ENCODE peak calls at places on chromosomes 7 and 10, in five cellular contexts. One of them, this sample, is unnamed.

GRCh38 chr10:84075226-84076046 is 63.9 kb upstream of the GHITM start:
- DNase-seq in right lobe of liver: no peak
- DNase-seq in HuH-7.5: no peak
- DNase-seq in activated CD8-positive, alpha-beta memory T cell treated with anti-CD3 and anti-CD28 coated beads for 4 hours: no peak
- DNase-seq in activated T-cell treated with anti-CD3 and anti-CD28 coated beads, Interleukin-2, amount 50 U/mL, for 4 hours: no peak
- DNase-seq in this sample: no peak

GRCh38 chr7:72441791-72442190 is 29.7 kb upstream of the CALN1 start:
- DNase-seq in right lobe of liver: no peak
- DNase-seq in HuH-7.5: no peak
- DNase-seq in activated CD8-positive, alpha-beta memory T cell treated with anti-CD3 and anti-CD28 coated beads for 4 hours: no peak
- DNase-seq in activated T-cell treated with anti-CD3 and anti-CD28 coated beads, Interleukin-2, amount 50 U/mL, for 4 hours: no peak
- DNase-seq in this sample: no peak

GRCh38 chr10:33478675-33479125 is 144.2 kb upstream of the NRP1 start:
- DNase-seq in right lobe of liver: no peak
- DNase-seq in HuH-7.5: peak
- DNase-seq in activated CD8-positive, alpha-beta memory T cell treated with anti-CD3 and anti-CD28 coated beads for 4 hours: no peak
- DNase-seq in activated T-cell treated with anti-CD3 and anti-CD28 coated beads, Interleukin-2, amount 50 U/mL, for 4 hours: no peak
- DNase-seq in this sample: no peak

GRCh38 chr7:47042669-47043068 is 539.2 kb downstream of the TNS3 start:
- DNase-seq in right lobe of liver: no peak
- DNase-seq in HuH-7.5: no peak
- DNase-seq in activated CD8-positive, alpha-beta memory T cell treated with anti-CD3 and anti-CD28 coated beads for 4 hours: no peak
- DNase-seq in activated T-cell treated with anti-CD3 and anti-CD28 coated beads, Interleukin-2, amount 50 U/mL, for 4 hours: no peak
- DNase-seq in this sample: no peak

GRCh38 chr10:32692174-32692573 is 246.2 kb downstream of the CCDC7 start:
- DNase-seq in right lobe of liver: no peak
- DNase-seq in HuH-7.5: no peak
- DNase-seq in activated CD8-positive, alpha-beta memory T cell treated with anti-CD3 and anti-CD28 coated beads for 4 hours: no peak
- DNase-seq in activated T-cell treated with anti-CD3 and anti-CD28 coated beads, Interleukin-2, amount 50 U/mL, for 4 hours: no peak
- DNase-seq in this sample: no peak

GRCh38 chr7:108104324-108104723 is 25.8 kb downstream of the LAMB4 start:
- DNase-seq in right lobe of liver: no peak
- DNase-seq in HuH-7.5: no peak
- DNase-seq in activated CD8-positive, alpha-beta memory T cell treated with anti-CD3 and anti-CD28 coated beads for 4 hours: no peak
- DNase-seq in activated T-cell treated with anti-CD3 and anti-CD28 coated beads, Interleukin-2, amount 50 U/mL, for 4 hours: no peak
- DNase-seq in this sample: no peak

GRCh38 chr10:79059859-79060379 is 8.8 kb upstream of the ZMIZ1 start:
- DNase-seq in right lobe of liver: peak
- DNase-seq in HuH-7.5: no peak
- DNase-seq in activated CD8-positive, alpha-beta memory T cell treated with anti-CD3 and anti-CD28 coated beads for 4 hours: no peak
- DNase-seq in activated T-cell treated with anti-CD3 and anti-CD28 coated beads, Interleukin-2, amount 50 U/mL, for 4 hours: no peak
- DNase-seq in this sample: no peak

GRCh38 chr7:70479153-70480021 is 652.6 kb upstream of the GALNT17 start:
- DNase-seq in right lobe of liver: no peak
- DNase-seq in HuH-7.5: no peak
- DNase-seq in activated CD8-positive, alpha-beta memory T cell treated with anti-CD3 and anti-CD28 coated beads for 4 hours: no peak
- DNase-seq in activated T-cell treated with anti-CD3 and anti-CD28 coated beads, Interleukin-2, amount 50 U/mL, for 4 hours: no peak
- DNase-seq in this sample: no peak

GRCh38 chr7:100585511-100586265 is at the start of gene LRCH4:
- DNase-seq in right lobe of liver: peak
- DNase-seq in HuH-7.5: peak
- DNase-seq in activated CD8-positive, alpha-beta memory T cell treated with anti-CD3 and anti-CD28 coated beads for 4 hours: no peak
- DNase-seq in activated T-cell treated with anti-CD3 and anti-CD28 coated beads, Interleukin-2, amount 50 U/mL, for 4 hours: peak
- DNase-seq in this sample: peak

GRCh38 chr7:4962872-4963775 is 4.1 kb upstream of the MMD2 start:
- DNase-seq in right lobe of liver: no peak
- DNase-seq in HuH-7.5: no peak
- DNase-seq in activated CD8-positive, alpha-beta memory T cell treated with anti-CD3 and anti-CD28 coated beads for 4 hours: no peak
- DNase-seq in activated T-cell treated with anti-CD3 and anti-CD28 coated beads, Interleukin-2, amount 50 U/mL, for 4 hours: no peak
- DNase-seq in this sample: no peak

GRCh38 chr7:67251986-67252558 is 255.4 kb downstream of the TYW1 start:
- DNase-seq in right lobe of liver: no peak
- DNase-seq in HuH-7.5: no peak
- DNase-seq in activated CD8-positive, alpha-beta memory T cell treated with anti-CD3 and anti-CD28 coated beads for 4 hours: no peak
- DNase-seq in activated T-cell treated with anti-CD3 and anti-CD28 coated beads, Interleukin-2, amount 50 U/mL, for 4 hours: no peak
- DNase-seq in this sample: no peak

GRCh38 chr7:112079671-112080070 is 126.5 kb downstream of the DOCK4 start:
- DNase-seq in right lobe of liver: no peak
- DNase-seq in HuH-7.5: no peak
- DNase-seq in activated CD8-positive, alpha-beta memory T cell treated with anti-CD3 and anti-CD28 coated beads for 4 hours: no peak
- DNase-seq in activated T-cell treated with anti-CD3 and anti-CD28 coated beads, Interleukin-2, amount 50 U/mL, for 4 hours: no peak
- DNase-seq in this sample: no peak

GRCh38 chr10:58993480-58994221 is 182.8 kb upstream of the PHYHIPL start:
- DNase-seq in right lobe of liver: no peak
- DNase-seq in HuH-7.5: no peak
- DNase-seq in activated CD8-positive, alpha-beta memory T cell treated with anti-CD3 and anti-CD28 coated beads for 4 hours: no peak
- DNase-seq in activated T-cell treated with anti-CD3 and anti-CD28 coated beads, Interleukin-2, amount 50 U/mL, for 4 hours: no peak
- DNase-seq in this sample: no peak

GRCh38 chr10:65291276-65291675 is 1634.6 kb upstream of the LRRTM3 start:
- DNase-seq in right lobe of liver: no peak
- DNase-seq in HuH-7.5: no peak
- DNase-seq in activated CD8-positive, alpha-beta memory T cell treated with anti-CD3 and anti-CD28 coated beads for 4 hours: no peak
- DNase-seq in activated T-cell treated with anti-CD3 and anti-CD28 coated beads, Interleukin-2, amount 50 U/mL, for 4 hours: no peak
- DNase-seq in this sample: no peak

GRCh38 chr7:5597772-5598171 is 174.1 kb upstream of the TNRC18 start:
- DNase-seq in right lobe of liver: no peak
- DNase-seq in HuH-7.5: no peak
- DNase-seq in activated CD8-positive, alpha-beta memory T cell treated with anti-CD3 and anti-CD28 coated beads for 4 hours: no peak
- DNase-seq in activated T-cell treated with anti-CD3 and anti-CD28 coated beads, Interleukin-2, amount 50 U/mL, for 4 hours: no peak
- DNase-seq in this sample: no peak

GRCh38 chr7:17233643-17234397 is 64.6 kb upstream of the AHR start:
- DNase-seq in right lobe of liver: no peak
- DNase-seq in HuH-7.5: no peak
- DNase-seq in activated CD8-positive, alpha-beta memory T cell treated with anti-CD3 and anti-CD28 coated beads for 4 hours: peak
- DNase-seq in activated T-cell treated with anti-CD3 and anti-CD28 coated beads, Interleukin-2, amount 50 U/mL, for 4 hours: peak
- DNase-seq in this sample: peak

GRCh38 chr10:131946880-131947279 is 34.8 kb downstream of the BNIP3 start:
- DNase-seq in right lobe of liver: peak
- DNase-seq in HuH-7.5: no peak
- DNase-seq in activated CD8-positive, alpha-beta memory T cell treated with anti-CD3 and anti-CD28 coated beads for 4 hours: no peak
- DNase-seq in activated T-cell treated with anti-CD3 and anti-CD28 coated beads, Interleukin-2, amount 50 U/mL, for 4 hours: no peak
- DNase-seq in this sample: no peak

GRCh38 chr7:147567043-147567442 is 1023.5 kb upstream of the C7orf33 start:
- DNase-seq in right lobe of liver: no peak
- DNase-seq in HuH-7.5: no peak
- DNase-seq in activated CD8-positive, alpha-beta memory T cell treated with anti-CD3 and anti-CD28 coated beads for 4 hours: no peak
- DNase-seq in activated T-cell treated with anti-CD3 and anti-CD28 coated beads, Interleukin-2, amount 50 U/mL, for 4 hours: no peak
- DNase-seq in this sample: no peak

GRCh38 chr7:83528925-83529423 is 120.0 kb downstream of the SEMA3E start:
- DNase-seq in right lobe of liver: no peak
- DNase-seq in HuH-7.5: no peak
- DNase-seq in activated CD8-positive, alpha-beta memory T cell treated with anti-CD3 and anti-CD28 coated beads for 4 hours: no peak
- DNase-seq in activated T-cell treated with anti-CD3 and anti-CD28 coated beads, Interleukin-2, amount 50 U/mL, for 4 hours: no peak
- DNase-seq in this sample: no peak

GRCh38 chr7:120743128-120743527 is 114.8 kb downstream of the TSPAN12 start:
- DNase-seq in right lobe of liver: no peak
- DNase-seq in HuH-7.5: no peak
- DNase-seq in activated CD8-positive, alpha-beta memory T cell treated with anti-CD3 and anti-CD28 coated beads for 4 hours: no peak
- DNase-seq in activated T-cell treated with anti-CD3 and anti-CD28 coated beads, Interleukin-2, amount 50 U/mL, for 4 hours: no peak
- DNase-seq in this sample: no peak

GRCh38 chr7:66957595-66958290 is 36.7 kb downstream of the TMEM248 start:
- DNase-seq in right lobe of liver: no peak
- DNase-seq in HuH-7.5: no peak
- DNase-seq in activated CD8-positive, alpha-beta memory T cell treated with anti-CD3 and anti-CD28 coated beads for 4 hours: no peak
- DNase-seq in activated T-cell treated with anti-CD3 and anti-CD28 coated beads, Interleukin-2, amount 50 U/mL, for 4 hours: no peak
- DNase-seq in this sample: no peak

GRCh38 chr10:63157845-63158624 is 24.9 kb downstream of the NRBF2 start:
- DNase-seq in right lobe of liver: peak
- DNase-seq in HuH-7.5: no peak
- DNase-seq in activated CD8-positive, alpha-beta memory T cell treated with anti-CD3 and anti-CD28 coated beads for 4 hours: no peak
- DNase-seq in activated T-cell treated with anti-CD3 and anti-CD28 coated beads, Interleukin-2, amount 50 U/mL, for 4 hours: peak
- DNase-seq in this sample: peak

This sample was measured in CD4-positive, alpha-beta T cell.